ENCODE peak calls at places on chromosomes 1 and 21, in six cellular contexts. C, B, R, Y, K and V are unnamed samples.

GRCh38 chr1:188027613-188028012 is 1198.9 kb downstream of the PLA2G4A start:
- DNase-seq in C (peak; percentile 91), B (no peak), R (no peak), Y (no peak), K (no peak), V (no peak)

GRCh38 chr1:47507921-47508894 is 70.4 kb downstream of the FOXD2 start:
- DNase-seq in C (no peak), B (no peak), R (no peak), Y (peak; percentile 78), K (peak; percentile 9), V (no peak)

GRCh38 chr1:47438321-47439150 is 692 bp downstream of the FOXD2 start:
- DNase-seq in C (no peak), B (no peak), R (no peak), Y (peak; percentile 70), K (peak; percentile 28), V (no peak)

GRCh38 chr1:17826165-17826488 is 71.0 kb downstream of the ACTL8 start:
- DNase-seq in C (peak; percentile 42), B (peak; percentile 62), R (no peak), Y (peak; percentile 89), K (no peak), V (no peak)

GRCh38 chr1:153355445-153356071 is 2.1 kb upstream of the S100A9 start:
- DNase-seq in C (peak; percentile 76), B (peak; percentile 79), R (no peak), Y (peak; percentile 84), K (no peak), V (peak; percentile 53)

GRCh38 chr21:26920055-26920454 is 46.8 kb downstream of the ADAMTS5 start:
- DNase-seq in C (no peak), B (no peak), R (no peak), Y (no peak), K (no peak), V (no peak)

GRCh38 chr1:180136311-180136967 is 18.2 kb upstream of the QSOX1 start:
- DNase-seq in C (no peak), B (no peak), R (no peak), Y (no peak), K (no peak), V (no peak)

GRCh38 chr1:56034222-56034621 is 545.1 kb downstream of the PLPP3 start:
- DNase-seq in C (peak; percentile 58), B (no peak), R (no peak), Y (no peak), K (no peak), V (no peak)

GRCh38 chr1:240149488-240150094 is 57.9 kb downstream of the FMN2 start:
- DNase-seq in C (peak; percentile 54), B (peak; percentile 45), R (no peak), Y (peak; percentile 25), K (no peak), V (no peak)

GRCh38 chr1:239806900-239807299 is 284.8 kb upstream of the FMN2 start:
- DNase-seq in C (no peak), B (no peak), R (no peak), Y (no peak), K (no peak), V (no peak)